ENCODE peak calls at places on chromosomes 5 and 9, in five cellular contexts. U, O, M, V and A are unnamed samples.

GRCh38 chr9:129964901-129965734 is 77.9 kb downstream of the FNBP1 start:
- DNase-seq in U (no peak), O (peak; percentile 57), V (no peak), M (peak; percentile 37), A (no peak)

GRCh38 chr9:3963266-3964019 is 336.4 kb downstream of the GLIS3 start:
- DNase-seq in M (peak; percentile 76), U (no peak), V (peak; percentile 27), O (peak; percentile 72), A (no peak)

GRCh38 chr5:52783226-52783959 is 4.3 kb upstream of the ITGA1 start:
- DNase-seq in O (no peak), V (no peak), U (no peak), M (no peak), A (no peak)

GRCh38 chr9:136955943-136956335 is 3.9 kb downstream of the LCN12 start:
- DNase-seq in M (no peak), U (no peak), O (no peak), V (no peak), A (no peak)

GRCh38 chr5:143243103-143243502 is 160.4 kb downstream of the NR3C1 start:
- DNase-seq in V (no peak), M (no peak), U (no peak), O (no peak), A (no peak)

GRCh38 chr5:56155085-56155484 is 78.0 kb downstream of the ANKRD55 start:
- DNase-seq in U (no peak), V (no peak), M (no peak), O (no peak), A (no peak)

GRCh38 chr5:82984786-82985762 is 92.1 kb downstream of the TMEM167A start:
- DNase-seq in U (no peak), V (no peak), O (no peak), M (no peak), A (no peak)

GRCh38 chr9:93286252-93287188 is 102.6 kb downstream of the WNK2 start:
- DNase-seq in O (no peak), M (no peak), U (no peak), V (no peak), A (no peak)

GRCh38 chr5:112653638-112654037 is 84.0 kb upstream of the APC start:
- DNase-seq in O (no peak), M (no peak), U (no peak), V (no peak), A (no peak)

GRCh38 chr9:68447611-68448010 is 91.2 kb downstream of the PGM5 start:
- DNase-seq in U (no peak), O (no peak), V (no peak), M (no peak), A (no peak)

GRCh38 chr9:68446836-68447235 is 90.4 kb downstream of the PGM5 start:
- DNase-seq in O (no peak), U (no peak), M (peak; percentile 86), V (peak; percentile 44), A (no peak)

DNA sequence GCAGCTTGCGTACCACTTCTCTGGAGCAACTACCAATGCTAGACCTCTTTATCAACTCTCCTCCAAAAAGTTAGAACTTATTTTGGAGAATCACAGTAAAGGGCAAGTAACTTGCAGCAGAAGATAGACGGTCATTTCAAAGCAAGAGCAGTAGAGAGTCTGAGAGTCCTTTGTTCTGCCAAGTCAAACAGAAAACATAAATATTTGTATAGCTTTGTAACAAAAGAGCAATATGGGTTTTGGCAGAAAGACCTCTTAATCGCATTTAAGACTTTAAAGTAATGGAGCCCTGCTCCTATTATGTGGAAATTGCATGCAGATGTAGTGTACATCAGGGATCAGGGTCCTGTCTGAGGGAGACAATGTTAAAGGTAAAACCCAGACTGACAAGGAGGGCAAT is 87.1 kb downstream of the PGM5 start:
- DNase-seq in O (no peak), M (no peak), V (no peak), U (no peak), A (no peak)
- H3K27ac ChIP-seq in O (no peak overlapping the region), M (no peak overlapping the region), V (peak overlapping the region; percentile 73), U (no peak overlapping the region), A (no peak overlapping the region)

DNA sequence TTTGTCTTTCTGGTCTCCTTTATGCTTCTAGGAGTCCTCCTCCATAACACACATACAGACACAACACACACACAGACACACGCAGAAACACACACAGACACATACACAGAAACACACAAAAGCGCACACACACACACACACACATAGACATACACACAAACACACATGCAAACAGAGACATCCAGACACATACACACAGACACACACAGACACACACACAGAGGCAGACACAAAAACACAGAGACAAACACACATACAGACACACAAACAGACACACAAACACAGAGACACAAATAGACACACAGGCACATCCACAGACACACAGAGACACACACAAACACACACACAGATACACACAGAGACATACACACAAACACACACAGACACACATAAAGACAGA is 220.2 kb downstream of the IRX2 start:
- DNase-seq in M (no peak), V (no peak), U (no peak), O (no peak), A (no peak)
- H3K27ac ChIP-seq in M (no peak overlapping the region), V (no peak overlapping the region), U (no peak overlapping the region), O (no peak overlapping the region), A (no peak overlapping the region)

GRCh38 chr5:139103762-139104161 is 94.4 kb downstream of the SIL1 start:
- DNase-seq in M (no peak), U (no peak), V (no peak), O (no peak), A (no peak)

GRCh38 chr5:139100825-139101224 is 97.3 kb downstream of the SIL1 start:
- DNase-seq in O (no peak), U (no peak), V (no peak), M (peak; percentile 44), A (no peak)

GRCh38 chr5:139108056-139108811 is 89.9 kb downstream of the SIL1 start:
- DNase-seq in U (peak; percentile 46), O (peak; percentile 35), V (no peak), M (no peak), A (no peak)

GRCh38 chr5:139105621-139106071 is 92.5 kb downstream of the SIL1 start:
- DNase-seq in U (no peak), M (no peak), V (no peak), O (no peak), A (peak; percentile 51)

DNA sequence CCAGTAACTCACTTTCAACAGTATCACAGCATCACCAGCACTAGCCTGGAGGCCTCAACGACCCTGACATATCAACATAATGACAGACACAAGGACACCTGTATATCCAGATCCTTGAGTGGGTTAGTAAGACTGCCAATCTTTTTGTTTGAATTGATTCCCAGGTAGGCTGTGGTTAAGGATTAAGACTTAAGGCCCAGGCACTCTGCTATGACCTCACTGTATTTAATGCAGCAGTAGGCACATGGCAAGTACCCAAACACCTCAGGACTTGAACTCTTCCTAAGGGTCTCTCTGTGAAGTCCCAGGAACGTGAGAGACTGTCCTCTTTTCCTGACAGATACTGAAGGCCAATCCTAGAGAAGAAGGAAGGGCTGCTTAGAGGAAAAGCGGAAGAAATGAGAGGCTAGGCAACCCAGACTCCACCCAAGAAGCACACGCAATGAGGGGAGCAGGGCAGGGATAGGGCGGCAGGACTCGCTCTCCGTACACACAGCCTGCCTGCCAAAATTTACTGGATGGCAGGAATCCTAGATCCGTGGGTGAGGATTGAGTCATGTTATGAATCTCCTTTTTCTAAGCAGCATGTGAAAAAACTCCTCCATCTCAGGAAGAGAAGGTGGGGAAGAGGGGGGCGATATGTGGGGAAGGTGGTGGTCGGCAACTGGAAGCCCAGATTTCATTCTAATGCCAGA is 93.4 kb downstream of the SIL1 start:
- DNase-seq in V (peak; percentile 24), M (peak; percentile 92), U (no peak), O (peak; percentile 86), A (no peak)
- H3K27ac ChIP-seq in V (peak overlapping the region; percentile 67), M (peak overlapping the region; percentile 37), U (no peak overlapping the region), O (peak overlapping the region; percentile 83), A (peak overlapping the region; percentile 92)

GRCh38 chr5:179916523-179916922 is 8.8 kb upstream of the TBC1D9B start:
- DNase-seq in U (no peak), O (no peak), V (no peak), M (peak; percentile 28), A (no peak)

GRCh38 chr5:179923422-179923821 is 15.7 kb upstream of the TBC1D9B start:
- DNase-seq in V (no peak), U (no peak), M (no peak), O (no peak), A (no peak)

GRCh38 chr5:179919487-179920060 is 11.9 kb upstream of the TBC1D9B start:
- DNase-seq in M (peak; percentile 28), O (no peak), V (no peak), U (no peak), A (no peak)

GRCh38 chr5:179918742-179919486 is 11.2 kb upstream of the TBC1D9B start:
- DNase-seq in O (no peak), V (no peak), M (peak; percentile 21), U (no peak), A (no peak)

DNA sequence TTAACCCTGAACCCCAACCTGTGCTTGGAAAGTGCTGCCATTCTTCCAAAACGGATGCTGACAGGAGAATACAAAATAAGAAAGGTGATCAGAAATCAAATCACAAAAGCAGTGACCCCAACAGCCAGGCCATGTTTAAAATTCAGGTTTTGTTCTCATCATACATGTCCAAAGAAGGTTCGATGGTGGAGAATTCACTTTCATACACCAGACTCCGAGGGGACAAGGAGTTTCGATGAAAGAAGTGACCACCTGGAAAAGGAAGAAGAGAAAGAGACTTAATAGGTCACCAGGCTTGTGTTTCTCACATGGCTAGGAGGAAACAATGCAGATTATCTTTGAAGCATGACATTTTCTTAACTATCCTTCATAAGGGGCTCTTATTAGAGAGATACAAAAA is 12.5 kb upstream of the TBC1D9B start:
- DNase-seq in V (no peak), M (peak; percentile 13), O (no peak), U (no peak), A (no peak)
- H3K27ac ChIP-seq in V (no peak overlapping the region), M (no peak overlapping the region), O (no peak overlapping the region), U (no peak overlapping the region), A (no peak overlapping the region)

GRCh38 chr5:24510523-24510988 is 134.2 kb downstream of the CDH10 start:
- DNase-seq in V (no peak), M (no peak), O (no peak), U (no peak), A (no peak)
- H3K27ac ChIP-seq in V (no peak overlapping the region), M (no peak overlapping the region), O (no peak overlapping the region), U (no peak overlapping the region), A (no peak overlapping the region)

DNA sequence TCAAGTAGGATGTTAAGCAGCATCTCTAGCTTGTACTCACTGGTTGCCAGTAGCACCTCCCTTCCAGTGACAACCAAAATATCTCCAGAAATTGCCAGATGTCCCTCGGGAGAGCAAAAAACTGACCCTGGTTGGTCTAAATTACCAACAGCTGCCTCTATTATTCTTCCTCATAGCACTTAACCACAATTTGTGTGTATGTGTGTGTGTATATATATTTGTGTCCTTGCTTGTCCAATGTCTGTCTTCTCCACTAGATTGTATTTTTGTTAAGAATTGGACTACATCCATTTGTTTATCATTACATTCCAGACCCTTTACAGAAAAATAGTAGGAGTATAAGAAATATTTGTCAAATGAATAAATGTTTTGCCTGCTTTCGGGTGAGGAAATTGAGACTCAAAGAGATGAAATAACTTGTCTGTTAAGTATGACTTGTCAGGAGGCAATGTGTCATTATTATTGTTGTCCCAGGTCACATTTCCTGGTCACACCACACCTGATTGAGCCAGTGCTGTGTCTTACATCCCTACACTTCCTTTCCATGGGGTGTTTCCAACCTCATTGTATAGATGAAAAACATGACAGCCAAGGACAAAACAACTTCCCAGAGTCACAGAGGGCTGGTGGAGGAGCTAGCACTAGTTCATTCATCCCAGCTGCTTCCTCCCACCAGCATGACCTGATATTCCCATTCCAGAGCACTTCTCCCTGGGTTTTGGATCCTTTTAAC is 11.4 kb upstream of the GRPEL2 start:
- DNase-seq in O (no peak), M (no peak), U (no peak), V (no peak), A (no peak)
- H3K27ac ChIP-seq in O (no peak overlapping the region), M (no peak overlapping the region), U (no peak overlapping the region), V (no peak overlapping the region), A (no peak overlapping the region)

GRCh38 chr5:36778336-36778735 is 98.2 kb upstream of the NIPBL start:
- DNase-seq in O (no peak), U (no peak), V (no peak), M (no peak), A (no peak)
- H3K27ac ChIP-seq in O (no peak overlapping the region), U (no peak overlapping the region), V (no peak overlapping the region), M (no peak overlapping the region), A (no peak overlapping the region)